ENCODE peak calls at places on chromosomes 7 and 10, in seven cellular contexts. One of them, this sample, is unnamed.

GRCh38 chr10:34031410-34031809 is 696.9 kb upstream of the NRP1 start:
- DNase-seq in adrenal gland: peak; percentile 75
- DNase-seq in left lung: no peak
- DNase-seq in WTC11: no peak
- DNase-seq in HCT116: no peak
- DNase-seq in fibroblast of lung: peak; percentile 95
- DNase-seq in epithelial cell of proximal tubule: no peak
- DNase-seq in this sample: no peak

GRCh38 chr10:73785721-73786511 is 510 bp downstream of the ZSWIM8 start:
- DNase-seq in adrenal gland: no peak
- DNase-seq in WTC11: peak; percentile 43
- DNase-seq in epithelial cell of proximal tubule: no peak
- DNase-seq in fibroblast of lung: peak; percentile 45
- DNase-seq in HCT116: no peak
- DNase-seq in left lung: no peak
- DNase-seq in this sample: no peak

GRCh38 chr7:35038340-35038738 is 1.1 kb upstream of the DPY19L1 start:
- DNase-seq in HCT116: no peak
- DNase-seq in adrenal gland: peak; percentile 57
- DNase-seq in left lung: no peak
- DNase-seq in fibroblast of lung: no peak
- DNase-seq in epithelial cell of proximal tubule: no peak
- DNase-seq in WTC11: no peak
- DNase-seq in this sample: no peak

GRCh38 chr7:155713382-155713781 is 68.9 kb downstream of the RBM33 start:
- DNase-seq in fibroblast of lung: no peak
- DNase-seq in adrenal gland: no peak
- DNase-seq in WTC11: no peak
- DNase-seq in HCT116: no peak
- DNase-seq in epithelial cell of proximal tubule: no peak
- DNase-seq in left lung: peak; percentile 92
- DNase-seq in this sample: no peak

GRCh38 chr7:924541-925231 is 29.8 kb downstream of the ADAP1 start:
- DNase-seq in HCT116: no peak
- DNase-seq in fibroblast of lung: no peak
- DNase-seq in adrenal gland: no peak
- DNase-seq in WTC11: peak; percentile 11
- DNase-seq in left lung: peak; percentile 69
- DNase-seq in epithelial cell of proximal tubule: no peak
- DNase-seq in this sample: peak; percentile 56

GRCh38 chr7:80770061-80770460 is 131.6 kb downstream of the CD36 start:
- DNase-seq in epithelial cell of proximal tubule: no peak
- DNase-seq in fibroblast of lung: no peak
- DNase-seq in adrenal gland: no peak
- DNase-seq in left lung: no peak
- DNase-seq in WTC11: no peak
- DNase-seq in HCT116: no peak
- DNase-seq in this sample: no peak

GRCh38 chr7:151346180-151346769 is 4.7 kb downstream of the NUB1 start:
- DNase-seq in epithelial cell of proximal tubule: no peak
- DNase-seq in WTC11: no peak
- DNase-seq in fibroblast of lung: no peak
- DNase-seq in left lung: no peak
- DNase-seq in adrenal gland: no peak
- DNase-seq in HCT116: no peak
- DNase-seq in this sample: no peak

GRCh38 chr10:83908506-83908905 is 230.8 kb upstream of the GHITM start:
- DNase-seq in adrenal gland: no peak
- DNase-seq in WTC11: no peak
- DNase-seq in fibroblast of lung: no peak
- DNase-seq in epithelial cell of proximal tubule: no peak
- DNase-seq in left lung: no peak
- DNase-seq in HCT116: no peak
- DNase-seq in this sample: no peak

GRCh38 chr10:97542169-97543024 is 30.2 kb upstream of the ANKRD2 start:
- DNase-seq in adrenal gland: peak; percentile 88
- DNase-seq in left lung: no peak
- DNase-seq in WTC11: no peak
- DNase-seq in HCT116: peak; percentile 82
- DNase-seq in fibroblast of lung: peak; percentile 94
- DNase-seq in epithelial cell of proximal tubule: no peak
- DNase-seq in this sample: no peak

GRCh38 chr7:145169908-145170307 is 334.1 kb upstream of the TPK1 start:
- DNase-seq in epithelial cell of proximal tubule: no peak
- DNase-seq in WTC11: no peak
- DNase-seq in left lung: no peak
- DNase-seq in HCT116: no peak
- DNase-seq in fibroblast of lung: peak; percentile 69
- DNase-seq in adrenal gland: no peak
- DNase-seq in this sample: no peak

GRCh38 chr7:139095194-139095659 is 14.3 kb downstream of the ZC3HAV1 start:
- DNase-seq in adrenal gland: no peak
- DNase-seq in WTC11: no peak
- DNase-seq in left lung: peak; percentile 72
- DNase-seq in fibroblast of lung: no peak
- DNase-seq in epithelial cell of proximal tubule: no peak
- DNase-seq in HCT116: no peak
- DNase-seq in this sample: peak; percentile 44

GRCh38 chr7:9307131-9307530 is 873.7 kb downstream of the NXPH1 start:
- DNase-seq in left lung: no peak
- DNase-seq in adrenal gland: no peak
- DNase-seq in fibroblast of lung: no peak
- DNase-seq in WTC11: no peak
- DNase-seq in epithelial cell of proximal tubule: no peak
- DNase-seq in HCT116: no peak
- DNase-seq in this sample: no peak

GRCh38 chr7:2523461-2523905 is 3.9 kb downstream of the LFNG start:
- DNase-seq in epithelial cell of proximal tubule: no peak
- DNase-seq in fibroblast of lung: no peak
- DNase-seq in adrenal gland: no peak
- DNase-seq in HCT116: no peak
- DNase-seq in left lung: peak; percentile 93
- DNase-seq in WTC11: peak; percentile 60
- DNase-seq in this sample: no peak

GRCh38 chr7:17991866-17992648 is 35.6 kb downstream of the PRPS1L1 start:
- DNase-seq in left lung: no peak
- DNase-seq in adrenal gland: no peak
- DNase-seq in epithelial cell of proximal tubule: no peak
- DNase-seq in fibroblast of lung: no peak
- DNase-seq in WTC11: peak; percentile 71
- DNase-seq in HCT116: no peak
- DNase-seq in this sample: no peak
- TF ChIP-seq CTCF in left lung: no peak
- TF ChIP-seq CTCF in adrenal gland: no peak
- TF ChIP-seq CTCF in epithelial cell of proximal tubule: peak; percentile 54
- TF ChIP-seq CTCF in fibroblast of lung: peak; percentile 32
- TF ChIP-seq CTCF in WTC11: peak; percentile 33
- TF ChIP-seq CTCF in HCT116: peak; percentile 39
- TF ChIP-seq CTCF in this sample: no peak

DNA sequence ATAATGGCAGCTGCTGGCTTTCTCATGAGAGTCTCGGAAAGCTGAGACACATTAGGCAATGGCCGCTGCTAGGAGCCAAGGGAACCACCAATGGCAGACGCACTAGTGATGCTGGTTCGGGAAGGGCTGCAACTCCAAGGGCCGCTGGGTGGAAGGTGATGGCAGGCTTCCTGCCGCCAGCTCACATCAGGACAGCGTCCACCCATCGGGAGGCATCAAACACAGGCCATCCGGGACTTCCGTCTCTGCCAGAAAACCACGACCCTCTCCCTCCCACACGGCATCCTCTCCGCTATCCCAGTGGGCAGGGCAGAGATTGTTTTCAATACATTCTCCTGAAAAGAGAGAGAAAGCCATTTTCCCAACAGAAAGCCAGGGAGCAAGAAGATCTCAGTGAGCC is 27.5 kb upstream of the EGFR start:
- DNase-seq in fibroblast of lung: no peak
- DNase-seq in adrenal gland: no peak
- DNase-seq in HCT116: no peak
- DNase-seq in WTC11: no peak
- DNase-seq in left lung: no peak
- DNase-seq in epithelial cell of proximal tubule: no peak
- DNase-seq in this sample: no peak
- TF ChIP-seq CTCF in fibroblast of lung: no peak
- TF ChIP-seq CTCF in adrenal gland: no peak
- TF ChIP-seq CTCF in HCT116: no peak
- TF ChIP-seq CTCF in WTC11: no peak
- TF ChIP-seq CTCF in left lung: no peak
- TF ChIP-seq CTCF in epithelial cell of proximal tubule: no peak
- TF ChIP-seq CTCF in this sample: no peak

DNA sequence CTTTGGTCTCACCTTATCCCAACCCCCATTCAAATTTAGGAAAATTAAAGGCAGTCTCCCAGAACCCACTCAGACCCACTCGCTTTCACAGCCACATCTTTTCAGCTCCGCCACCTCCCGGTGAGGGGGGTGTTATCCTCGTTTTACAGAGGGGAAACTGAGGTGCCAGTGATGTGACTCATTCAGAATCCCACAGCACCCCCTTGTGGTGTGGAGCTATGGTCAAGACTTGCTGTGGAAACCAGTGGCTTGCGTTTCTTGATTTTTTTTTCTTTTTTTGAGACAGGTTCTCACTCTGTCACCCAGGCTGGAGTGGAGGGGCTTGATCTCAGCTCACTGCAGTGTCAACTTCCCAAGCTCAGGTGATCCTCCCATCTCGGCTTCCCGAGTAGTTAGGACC is 27.6 kb downstream of the SLC35G1 start:
- DNase-seq in adrenal gland: no peak
- DNase-seq in left lung: no peak
- DNase-seq in WTC11: peak; percentile 63
- DNase-seq in fibroblast of lung: no peak
- DNase-seq in HCT116: no peak
- DNase-seq in epithelial cell of proximal tubule: no peak
- DNase-seq in this sample: no peak
- TF ChIP-seq CTCF in adrenal gland: no peak
- TF ChIP-seq CTCF in left lung: peak; percentile 25
- TF ChIP-seq CTCF in WTC11: no peak
- TF ChIP-seq CTCF in fibroblast of lung: peak; percentile 25
- TF ChIP-seq CTCF in HCT116: peak; percentile 63
- TF ChIP-seq CTCF in epithelial cell of proximal tubule: peak; percentile 53
- TF ChIP-seq CTCF in this sample: no peak

DNA sequence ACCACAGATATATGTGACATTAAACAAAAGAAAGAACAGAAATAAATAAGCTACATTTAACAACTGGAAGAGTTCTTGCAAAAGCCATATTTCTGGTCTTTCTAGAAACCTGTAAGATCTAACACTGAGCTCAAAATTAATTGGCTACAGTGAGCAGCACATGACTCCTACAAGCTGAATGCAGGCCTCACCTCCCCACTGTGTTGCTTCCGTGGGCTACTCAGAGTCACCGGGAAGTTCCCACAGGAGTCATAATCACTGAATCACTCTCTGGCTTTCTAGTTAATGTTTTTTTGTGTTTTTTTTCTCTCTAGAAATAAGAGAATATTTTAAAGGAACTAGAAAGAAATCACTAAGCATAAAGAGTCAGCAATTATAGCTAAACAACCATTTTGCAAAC is 10.2 kb upstream of the MRPS24 start:
- DNase-seq in left lung: no peak
- DNase-seq in epithelial cell of proximal tubule: peak; percentile 62
- DNase-seq in HCT116: no peak
- DNase-seq in adrenal gland: no peak
- DNase-seq in WTC11: no peak
- DNase-seq in fibroblast of lung: peak; percentile 28
- DNase-seq in this sample: no peak
- TF ChIP-seq CTCF in left lung: no peak
- TF ChIP-seq CTCF in epithelial cell of proximal tubule: no peak
- TF ChIP-seq CTCF in HCT116: no peak
- TF ChIP-seq CTCF in adrenal gland: no peak
- TF ChIP-seq CTCF in WTC11: no peak
- TF ChIP-seq CTCF in fibroblast of lung: no peak
- TF ChIP-seq CTCF in this sample: no peak

GRCh38 chr10:133536198-133536597 is 9.0 kb downstream of the CYP2E1 start:
- DNase-seq in left lung: no peak
- DNase-seq in fibroblast of lung: no peak
- DNase-seq in HCT116: no peak
- DNase-seq in epithelial cell of proximal tubule: no peak
- DNase-seq in WTC11: no peak
- DNase-seq in adrenal gland: no peak
- DNase-seq in this sample: no peak
- TF ChIP-seq CTCF in left lung: no peak
- TF ChIP-seq CTCF in fibroblast of lung: no peak
- TF ChIP-seq CTCF in HCT116: no peak
- TF ChIP-seq CTCF in epithelial cell of proximal tubule: no peak
- TF ChIP-seq CTCF in WTC11: no peak
- TF ChIP-seq CTCF in adrenal gland: no peak
- TF ChIP-seq CTCF in this sample: no peak

GRCh38 chr10:70233109-70233938 is at the start of gene PPA1:
- DNase-seq in adrenal gland: peak; percentile 99
- DNase-seq in WTC11: peak; percentile 99
- DNase-seq in fibroblast of lung: peak; percentile 93
- DNase-seq in left lung: peak; percentile 100
- DNase-seq in epithelial cell of proximal tubule: no peak
- DNase-seq in HCT116: peak; percentile 90
- DNase-seq in this sample: peak; percentile 100
- TF ChIP-seq CTCF in adrenal gland: peak; percentile 22
- TF ChIP-seq CTCF in WTC11: no peak
- TF ChIP-seq CTCF in fibroblast of lung: no peak
- TF ChIP-seq CTCF in left lung: no peak
- TF ChIP-seq CTCF in epithelial cell of proximal tubule: peak; percentile 36
- TF ChIP-seq CTCF in HCT116: peak; percentile 39
- TF ChIP-seq CTCF in this sample: no peak

GRCh38 chr10:15378569-15378968 is 7.5 kb upstream of the FAM171A1 start:
- DNase-seq in WTC11: peak; percentile 38
- DNase-seq in epithelial cell of proximal tubule: no peak
- DNase-seq in fibroblast of lung: no peak
- DNase-seq in HCT116: no peak
- DNase-seq in adrenal gland: no peak
- DNase-seq in left lung: no peak
- DNase-seq in this sample: no peak
- TF ChIP-seq CTCF in WTC11: no peak
- TF ChIP-seq CTCF in epithelial cell of proximal tubule: peak; percentile 21
- TF ChIP-seq CTCF in fibroblast of lung: no peak
- TF ChIP-seq CTCF in HCT116: no peak
- TF ChIP-seq CTCF in adrenal gland: no peak
- TF ChIP-seq CTCF in left lung: no peak
- TF ChIP-seq CTCF in this sample: no peak

GRCh38 chr7:76393116-76394031 is 16.1 kb downstream of the SSC4D start:
- DNase-seq in HCT116: peak; percentile 71
- DNase-seq in fibroblast of lung: peak; percentile 83
- DNase-seq in WTC11: peak; percentile 93
- DNase-seq in left lung: peak; percentile 97
- DNase-seq in epithelial cell of proximal tubule: no peak
- DNase-seq in adrenal gland: peak; percentile 97
- DNase-seq in this sample: peak; percentile 96
- TF ChIP-seq CTCF in HCT116: no peak
- TF ChIP-seq CTCF in fibroblast of lung: no peak
- TF ChIP-seq CTCF in WTC11: no peak
- TF ChIP-seq CTCF in left lung: no peak
- TF ChIP-seq CTCF in epithelial cell of proximal tubule: no peak
- TF ChIP-seq CTCF in adrenal gland: peak; percentile 12
- TF ChIP-seq CTCF in this sample: no peak

GRCh38 chr10:43221419-43222293 is 45.2 kb downstream of the RASGEF1A start:
- DNase-seq in fibroblast of lung: no peak
- DNase-seq in adrenal gland: no peak
- DNase-seq in left lung: peak; percentile 64
- DNase-seq in epithelial cell of proximal tubule: no peak
- DNase-seq in WTC11: peak; percentile 75
- DNase-seq in HCT116: no peak
- DNase-seq in this sample: no peak
- TF ChIP-seq CTCF in fibroblast of lung: no peak
- TF ChIP-seq CTCF in adrenal gland: no peak
- TF ChIP-seq CTCF in left lung: no peak
- TF ChIP-seq CTCF in epithelial cell of proximal tubule: peak; percentile 45
- TF ChIP-seq CTCF in WTC11: no peak
- TF ChIP-seq CTCF in HCT116: peak; percentile 40
- TF ChIP-seq CTCF in this sample: no peak